ENCODE peak calls at places on chromosome 1, in seven cellular contexts. M is upper lobe of right lung; B is central memory CD4-positive, alpha-beta T cell; P is ELR; Z is NCI-H1092; F is stimulated activated CD4-positive, alpha-beta T cell treated with anti-CD3 and anti-CD28 coated beads, Interleukin-15, amount 100 ng/mL, for 24 hours; N is retinal pigment epithelial cell. V is an unnamed sample.

GRCh38 chr1:240946926-240947325 is 335.0 kb upstream of the GREM2 start:
- DNase-seq in N (no peak), P (peak; percentile 72), Z (no peak), F (peak; percentile 18), M (no peak), B (no peak), V (peak; percentile 27)

GRCh38 chr1:245234217-245235120 is 79.7 kb downstream of the KIF26B start:
- DNase-seq in N (no peak), Z (peak; percentile 88), M (peak; percentile 62), F (no peak), P (no peak), B (no peak), V (no peak)

GRCh38 chr1:78831731-78832360 is 174.7 kb downstream of the ADGRL4 start:
- DNase-seq in F (no peak), N (peak; percentile 79), M (no peak), B (no peak), Z (no peak), P (peak; percentile 98), V (no peak)

GRCh38 chr1:233114159-233114558 is 163.7 kb downstream of the NTPCR start:
- DNase-seq in Z (no peak), M (no peak), N (peak; percentile 53), P (peak; percentile 64), B (no peak), F (no peak), V (no peak)

GRCh38 chr1:116486424-116486823 is 84.4 kb downstream of the CD58 start:
- DNase-seq in F (no peak), Z (no peak), P (peak; percentile 80), B (no peak), N (no peak), M (no peak), V (no peak)

GRCh38 chr1:205365945-205366463 is 9.3 kb upstream of the KLHDC8A start:
- DNase-seq in Z (peak; percentile 62), M (no peak), P (no peak), N (no peak), B (no peak), F (no peak), V (no peak)

GRCh38 chr1:111742938-111743549 is 3.8 kb upstream of the INKA2 start:
- DNase-seq in N (no peak), F (no peak), B (no peak), Z (no peak), M (no peak), P (peak; percentile 49), V (no peak)

GRCh38 chr1:152141971-152142584 is 16.9 kb downstream of the RPTN start:
- DNase-seq in P (peak; percentile 84), M (no peak), Z (peak; percentile 5), B (no peak), N (peak; percentile 17), F (peak; percentile 40), V (peak; percentile 55)

GRCh38 chr1:172360960-172361359 is 59.5 kb upstream of the C1orf105 start:
- DNase-seq in F (no peak), N (no peak), Z (no peak), P (no peak), M (no peak), B (no peak), V (no peak)

GRCh38 chr1:63640633-63641567 is 47.7 kb downstream of the PGM1 start:
- DNase-seq in P (no peak), F (no peak), B (no peak), N (no peak), M (no peak), Z (no peak), V (no peak)

V was measured in erythroblast.